ENCODE peak calls at places on chromosomes 7 and 10, in nine cellular contexts. M, U, W, P, Z, L, H, T and C are unnamed samples.

GRCh38 chr7:131000389-131000788 is 266.4 kb upstream of the KLF14 start:
- DNase-seq in M (no peak), U (no peak), W (no peak), P (no peak), Z (no peak), L (no peak), H (no peak), T (no peak), C (no peak)

GRCh38 chr10:102948786-102949185 is 30.7 kb downstream of the CNNM2 start:
- DNase-seq in M (no peak), U (no peak), W (no peak), P (no peak), Z (no peak), L (no peak), H (no peak), T (no peak), C (no peak)

GRCh38 chr10:116960066-116960465 is 44.9 kb downstream of the SHTN1 start:
- DNase-seq in M (no peak), U (no peak), W (no peak), P (no peak), Z (no peak), L (no peak), H (no peak), T (no peak), C (no peak)

GRCh38 chr7:95479992-95480624 is 5.6 kb upstream of the ASB4 start:
- DNase-seq in M (no peak), U (no peak), W (no peak), P (no peak), Z (no peak), L (no peak), H (no peak), T (no peak), C (no peak)

GRCh38 chr10:79498431-79498830 is 13.9 kb upstream of the EIF5AL1 start:
- DNase-seq in M (no peak), U (no peak), W (no peak), P (no peak), Z (no peak), L (no peak), H (no peak), T (no peak), C (no peak)

GRCh38 chr10:6445671-6446278 is 134.3 kb downstream of the PRKCQ start:
- DNase-seq in M (no peak), U (peak), W (peak), P (peak), Z (no peak), L (peak), H (peak), T (no peak), C (peak)

GRCh38 chr7:46390042-46390441 is 469.0 kb upstream of the IGFBP3 start:
- DNase-seq in M (no peak), U (no peak), W (no peak), P (no peak), Z (no peak), L (no peak), H (no peak), T (no peak), C (no peak)

GRCh38 chr7:151400626-151401315 is 9.1 kb downstream of the WDR86 start:
- DNase-seq in M (no peak), U (no peak), W (no peak), P (no peak), Z (no peak), L (peak), H (no peak), T (no peak), C (no peak)

GRCh38 chr10:13668126-13668525 is 81.4 kb downstream of the PRPF18 start:
- DNase-seq in M (no peak), U (no peak), W (no peak), P (no peak), Z (no peak), L (no peak), H (no peak), T (no peak), C (no peak)

GRCh38 chr10:132556994-132557441 is 19.4 kb downstream of the INPP5A start:
- DNase-seq in M (no peak), U (no peak), W (no peak), P (no peak), Z (no peak), L (no peak), H (no peak), T (no peak), C (no peak)

GRCh38 chr10:88289342-88289741 is 293.8 kb downstream of the RNLS start:
- DNase-seq in M (no peak), U (no peak), W (no peak), P (no peak), Z (no peak), L (no peak), H (no peak), T (no peak), C (no peak)

GRCh38 chr7:143458263-143458662 is 15.0 kb downstream of the TAS2R60 start:
- DNase-seq in M (no peak), U (no peak), W (no peak), P (no peak), Z (peak), L (no peak), H (no peak), T (no peak), C (peak)

GRCh38 chr10:15624405-15625191 is 95.1 kb downstream of the ITGA8 start:
- DNase-seq in M (no peak), U (no peak), W (no peak), P (no peak), Z (peak), L (no peak), H (no peak), T (no peak), C (peak)

GRCh38 chr7:148944935-148945934 is 61.1 kb upstream of the EZH2 start:
- DNase-seq in M (no peak), U (no peak), W (no peak), P (no peak), Z (peak), L (peak), H (no peak), T (no peak), C (peak)

GRCh38 chr7:1990001-1990670 is 242.6 kb downstream of the MAD1L1 start:
- DNase-seq in M (no peak), U (no peak), W (no peak), P (no peak), Z (no peak), L (peak), H (no peak), T (no peak), C (no peak)

GRCh38 chr10:1117651-1118050 is 61.5 kb downstream of the WDR37 start:
- DNase-seq in M (no peak), U (no peak), W (no peak), P (no peak), Z (no peak), L (no peak), H (no peak), T (no peak), C (no peak)

GRCh38 chr7:101804087-101804631 is 13.3 kb upstream of the CUX1 start:
- DNase-seq in M (no peak), U (no peak), W (no peak), P (no peak), Z (no peak), L (no peak), H (no peak), T (no peak), C (no peak)

GRCh38 chr7:27154901-27155815 is 1.3 kb downstream of the HOXA7 start:
- DNase-seq in M (no peak), U (no peak), W (no peak), P (no peak), Z (no peak), L (peak), H (no peak), T (no peak), C (no peak)

GRCh38 chr10:113999520-113999919 is 44.1 kb upstream of the ADRB1 start:
- DNase-seq in M (no peak), U (no peak), W (no peak), P (no peak), Z (no peak), L (no peak), H (no peak), T (no peak), C (no peak)

GRCh38 chr10:25226775-25227682 is 52.2 kb downstream of the GPR158 start:
- DNase-seq in M (peak), U (no peak), W (peak), P (no peak), Z (peak), L (no peak), H (peak), T (no peak), C (peak)

GRCh38 chr7:97187067-97187466 is 69.6 kb downstream of the SDHAF3 start:
- DNase-seq in M (no peak), U (no peak), W (no peak), P (no peak), Z (peak), L (no peak), H (no peak), T (no peak), C (peak)

GRCh38 chr10:4266387-4267083 is 481.5 kb upstream of the KLF6 start:
- DNase-seq in M (no peak), U (no peak), W (no peak), P (no peak), Z (no peak), L (no peak), H (no peak), T (no peak), C (no peak)

GRCh38 chr7:149866817-149867447 is 6.8 kb upstream of the ATP6V0E2 start:
- DNase-seq in M (no peak), U (no peak), W (no peak), P (no peak), Z (no peak), L (no peak), H (no peak), T (no peak), C (no peak)

GRCh38 chr7:133434246-133434865 is 181.5 kb downstream of the EXOC4 start:
- DNase-seq in M (no peak), U (no peak), W (peak), P (no peak), Z (peak), L (no peak), H (no peak), T (no peak), C (no peak)

GRCh38 chr10:13458107-13458761 is 70.6 kb downstream of the BEND7 start:
- DNase-seq in M (no peak), U (no peak), W (no peak), P (no peak), Z (no peak), L (no peak), H (no peak), T (no peak), C (peak)

GRCh38 chr10:119370972-119371703 is 163.8 kb downstream of the GRK5 start:
- DNase-seq in M (no peak), U (no peak), W (no peak), P (no peak), Z (peak), L (peak), H (no peak), T (no peak), C (peak)

GRCh38 chr7:132980406-132980805 is 101.5 kb downstream of the CHCHD3 start:
- DNase-seq in M (no peak), U (no peak), W (no peak), P (no peak), Z (no peak), L (no peak), H (no peak), T (no peak), C (no peak)

GRCh38 chr10:3116508-3117100 is 49.3 kb downstream of the PFKP start:
- DNase-seq in M (no peak), U (no peak), W (no peak), P (no peak), Z (no peak), L (no peak), H (no peak), T (no peak), C (no peak)

GRCh38 chr7:64849250-64849923 is 53.7 kb upstream of the ZNF273 start:
- DNase-seq in M (peak), U (no peak), W (no peak), P (no peak), Z (no peak), L (peak), H (peak), T (no peak), C (no peak)

GRCh38 chr10:17607603-17608332 is 9.4 kb downstream of the HACD1 start:
- DNase-seq in M (peak), U (no peak), W (peak), P (no peak), Z (no peak), L (no peak), H (peak), T (no peak), C (no peak)

GRCh38 chr10:61899997-61900828 is 1.3 kb upstream of the ARID5B start:
- DNase-seq in M (peak), U (peak), W (peak), P (no peak), Z (peak), L (peak), H (peak), T (peak), C (peak)

GRCh38 chr10:12484945-12485805 is 135.8 kb downstream of the CAMK1D start:
- DNase-seq in M (peak), U (peak), W (peak), P (no peak), Z (no peak), L (peak), H (no peak), T (no peak), C (no peak)

GRCh38 chr7:108805808-108806397 is 236.2 kb downstream of the DNAJB9 start:
- DNase-seq in M (peak), U (no peak), W (peak), P (no peak), Z (no peak), L (no peak), H (peak), T (no peak), C (peak)

GRCh38 chr7:16399916-16400895 is 21.1 kb downstream of the CRPPA start:
- DNase-seq in M (no peak), U (no peak), W (no peak), P (no peak), Z (no peak), L (no peak), H (no peak), T (no peak), C (no peak)

GRCh38 chr7:27302590-27302989 is 60.0 kb downstream of the EVX1 start:
- DNase-seq in M (no peak), U (no peak), W (no peak), P (no peak), Z (no peak), L (no peak), H (peak), T (no peak), C (no peak)

GRCh38 chr10:94343159-94343558 is 19.6 kb downstream of the NOC3L start:
- DNase-seq in M (no peak), U (no peak), W (no peak), P (no peak), Z (no peak), L (no peak), H (no peak), T (no peak), C (no peak)

GRCh38 chr10:132389631-132390454 is 7.2 kb upstream of the PWWP2B start:
- DNase-seq in M (no peak), U (no peak), W (peak), P (no peak), Z (no peak), L (peak), H (no peak), T (no peak), C (no peak)

GRCh38 chr7:155206286-155207020 is 91.2 kb upstream of the INSIG1 start:
- DNase-seq in M (no peak), U (peak), W (no peak), P (peak), Z (peak), L (peak), H (no peak), T (no peak), C (peak)